ENCODE peak calls at places on chromosomes 3 and 15, in four cellular contexts. One of them, this sample, is unnamed.

GRCh38 chr15:45146405-45146804 is 16.6 kb downstream of the DUOX1 start:
- DNase-seq in A549: no peak
- DNase-seq in pancreas: no peak
- DNase-seq in aorta: no peak
- DNase-seq in this sample: no peak

GRCh38 chr3:12139111-12139511 is 19.6 kb downstream of the TIMP4 start:
- DNase-seq in pancreas: no peak
- DNase-seq in A549: peak
- DNase-seq in aorta: no peak
- DNase-seq in this sample: no peak

GRCh38 chr15:23372284-23372683 is 17.7 kb downstream of the GOLGA8S start:
- DNase-seq in pancreas: no peak
- DNase-seq in A549: no peak
- DNase-seq in aorta: peak
- DNase-seq in this sample: no peak

GRCh38 chr15:49844390-49844789 is 223.5 kb downstream of the DTWD1 start:
- DNase-seq in aorta: no peak
- DNase-seq in pancreas: no peak
- DNase-seq in A549: no peak
- DNase-seq in this sample: peak

GRCh38 chr3:69294014-69294771 is 91.7 kb downstream of the FRMD4B start:
- DNase-seq in pancreas: no peak
- DNase-seq in A549: peak
- DNase-seq in aorta: no peak
- DNase-seq in this sample: no peak

GRCh38 chr3:114627760-114628159 is 333.9 kb downstream of the TIGIT start:
- DNase-seq in aorta: peak
- DNase-seq in pancreas: no peak
- DNase-seq in A549: no peak
- DNase-seq in this sample: no peak

GRCh38 chr15:65286069-65286703 is 497 bp downstream of the PARP16 start:
- DNase-seq in aorta: no peak
- DNase-seq in pancreas: no peak
- DNase-seq in A549: peak
- DNase-seq in this sample: peak

GRCh38 chr3:195580733-195581443 is 2.9 kb downstream of the APOD start:
- DNase-seq in aorta: no peak
- DNase-seq in pancreas: no peak
- DNase-seq in A549: no peak
- DNase-seq in this sample: no peak

GRCh38 chr3:146640955-146641867 is 36.1 kb upstream of the PLSCR5 start:
- DNase-seq in A549: peak
- DNase-seq in pancreas: no peak
- DNase-seq in aorta: no peak
- DNase-seq in this sample: peak

GRCh38 chr3:187072102-187072501 is 67.2 kb downstream of the RPL39L start:
- DNase-seq in A549: no peak
- DNase-seq in pancreas: no peak
- DNase-seq in aorta: no peak
- DNase-seq in this sample: no peak

GRCh38 chr15:39580117-39580629 is 706 bp upstream of the THBS1 start:
- DNase-seq in A549: peak
- DNase-seq in aorta: peak
- DNase-seq in pancreas: peak
- DNase-seq in this sample: peak

GRCh38 chr3:52019352-52020080 is 23.8 kb upstream of the RPL29 start:
- DNase-seq in aorta: peak
- DNase-seq in pancreas: no peak
- DNase-seq in A549: no peak
- DNase-seq in this sample: no peak

GRCh38 chr15:92848852-92849598 is 51.1 kb upstream of the CHD2 start:
- DNase-seq in aorta: no peak
- DNase-seq in A549: no peak
- DNase-seq in pancreas: no peak
- DNase-seq in this sample: no peak

GRCh38 chr15:62306851-62307504 is 141.9 kb upstream of the C2CD4B start:
- DNase-seq in A549: peak
- DNase-seq in aorta: peak
- DNase-seq in pancreas: peak
- DNase-seq in this sample: peak

GRCh38 chr15:40054746-40055575 is 16.0 kb upstream of the SRP14 start:
- DNase-seq in pancreas: peak
- DNase-seq in aorta: peak
- DNase-seq in A549: no peak
- DNase-seq in this sample: peak

GRCh38 chr3:40753956-40754355 is 229.2 kb downstream of the ZNF621 start:
- DNase-seq in A549: no peak
- DNase-seq in pancreas: no peak
- DNase-seq in aorta: no peak
- DNase-seq in this sample: no peak

GRCh38 chr15:48887144-48887543 is 9.2 kb downstream of the EID1 start:
- DNase-seq in A549: no peak
- DNase-seq in aorta: no peak
- DNase-seq in pancreas: no peak
- DNase-seq in this sample: no peak

GRCh38 chr3:33426068-33426467 is 14.1 kb downstream of the UBP1 start:
- DNase-seq in pancreas: no peak
- DNase-seq in A549: no peak
- DNase-seq in aorta: no peak
- DNase-seq in this sample: no peak

GRCh38 chr3:129087138-129087702 is 26.6 kb downstream of the GP9 start:
- DNase-seq in pancreas: peak
- DNase-seq in A549: no peak
- DNase-seq in aorta: peak
- DNase-seq in this sample: peak

GRCh38 chr3:120098710-120099109 is 4.5 kb upstream of the GSK3B start:
- DNase-seq in A549: no peak
- DNase-seq in pancreas: no peak
- DNase-seq in aorta: no peak
- DNase-seq in this sample: no peak
- H3K4me3 ChIP-seq in A549: no peak
- H3K4me3 ChIP-seq in pancreas: no peak
- H3K4me3 ChIP-seq in aorta: no peak
- H3K4me3 ChIP-seq in this sample: no peak

DNA sequence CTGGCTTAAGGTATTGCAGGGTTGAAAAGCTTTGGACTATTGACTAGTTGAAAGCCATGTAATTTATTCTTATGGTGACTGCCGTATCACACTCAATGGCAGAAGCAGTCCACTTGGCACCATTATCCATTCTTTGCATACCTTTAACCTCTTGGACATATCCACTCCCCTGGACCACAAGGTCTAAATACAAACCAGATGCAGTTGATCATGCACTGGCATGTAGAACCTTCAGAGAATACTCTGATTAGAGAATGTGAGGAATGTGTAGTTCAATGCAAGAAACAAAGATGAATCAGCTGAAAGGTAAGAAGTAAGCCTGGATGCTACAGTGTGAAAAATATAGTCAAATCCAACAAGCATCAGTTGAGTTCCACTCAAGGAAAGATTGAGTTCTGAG is 93.1 kb downstream of the FRMD5 start:
- DNase-seq in aorta: no peak
- DNase-seq in pancreas: no peak
- DNase-seq in A549: peak
- DNase-seq in this sample: no peak
- H3K4me3 ChIP-seq in aorta: no peak
- H3K4me3 ChIP-seq in pancreas: no peak
- H3K4me3 ChIP-seq in A549: no peak
- H3K4me3 ChIP-seq in this sample: no peak

DNA sequence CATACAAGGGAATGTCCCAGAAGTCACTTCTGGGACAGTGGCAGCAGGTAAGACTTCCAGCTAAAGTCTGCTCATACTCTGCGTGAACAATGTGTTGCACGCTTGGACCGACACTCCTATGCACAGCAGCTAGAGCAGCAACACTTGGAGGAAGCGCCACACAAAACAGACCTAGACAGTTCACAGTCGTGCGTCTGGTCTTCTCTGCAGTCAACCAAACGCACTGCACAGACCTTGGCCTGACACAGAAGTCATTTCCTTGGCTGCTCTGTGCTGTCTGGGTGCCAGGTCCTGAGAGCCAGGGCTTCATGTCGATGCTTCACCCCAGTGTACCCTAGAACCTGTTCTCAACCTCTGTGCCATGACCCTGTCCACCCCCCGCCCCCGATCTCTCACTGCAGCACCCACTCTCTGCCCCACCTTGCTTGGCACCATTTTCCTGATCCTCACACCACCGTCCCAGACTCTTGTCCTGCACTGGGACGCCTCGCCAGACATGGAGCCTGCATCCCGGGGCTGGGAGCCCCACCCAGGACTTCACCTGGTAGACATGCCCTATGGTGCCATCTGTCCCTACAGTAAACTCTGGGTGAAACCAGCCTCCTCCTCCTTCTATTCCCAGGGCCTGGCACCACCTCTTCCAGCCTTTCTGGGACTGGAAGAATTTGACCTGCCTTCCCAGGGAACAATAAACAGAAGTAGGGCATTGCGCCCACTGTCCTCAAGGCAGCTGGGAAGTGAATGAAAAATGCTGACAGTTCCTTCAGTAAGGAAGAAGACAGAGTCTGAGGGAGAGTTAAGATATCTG is 3.1 kb downstream of the ATP10A start:
- DNase-seq in A549: no peak
- DNase-seq in pancreas: no peak
- DNase-seq in aorta: peak
- DNase-seq in this sample: peak
- H3K4me3 ChIP-seq in A549: no peak
- H3K4me3 ChIP-seq in pancreas: no peak
- H3K4me3 ChIP-seq in aorta: peak
- H3K4me3 ChIP-seq in this sample: no peak

DNA sequence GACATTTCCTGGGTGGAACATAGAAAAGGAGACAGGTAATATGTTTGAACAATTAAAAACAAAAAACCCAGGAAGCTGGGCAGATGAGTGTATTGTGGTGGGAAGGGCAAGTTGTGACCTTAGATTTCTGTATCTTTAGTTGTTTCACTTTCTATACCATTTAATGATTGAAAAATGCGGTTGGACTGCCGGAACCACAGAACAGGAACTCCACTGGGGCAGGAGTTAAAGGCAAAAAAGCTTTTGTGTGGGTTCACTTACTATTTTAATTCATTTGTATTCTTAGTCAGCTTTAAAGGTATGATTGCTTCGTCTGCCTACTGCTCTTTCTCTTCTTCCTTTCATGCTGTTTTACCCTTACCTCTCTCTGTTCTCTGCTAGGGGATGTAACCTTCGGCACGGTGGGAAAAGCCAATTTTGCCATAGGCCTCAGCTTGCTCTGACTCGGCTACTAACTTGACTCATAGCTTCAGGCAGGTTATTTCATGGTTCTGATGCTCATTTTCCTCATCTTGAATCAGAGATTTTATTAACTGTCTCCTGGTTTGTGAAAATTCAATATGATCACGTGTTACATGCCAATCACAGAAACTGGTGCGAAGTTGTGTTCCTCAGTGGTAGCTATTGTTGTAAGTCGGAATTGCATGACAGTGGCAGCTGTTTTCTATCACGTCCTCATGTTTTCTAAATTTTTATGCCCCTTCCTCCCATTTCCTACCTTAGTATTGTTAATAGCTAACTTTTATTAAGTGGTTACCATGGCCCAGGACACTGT is 1.6 kb upstream of the MCTP2 start:
- DNase-seq in A549: no peak
- DNase-seq in aorta: no peak
- DNase-seq in pancreas: no peak
- DNase-seq in this sample: no peak
- H3K4me3 ChIP-seq in A549: no peak
- H3K4me3 ChIP-seq in aorta: no peak
- H3K4me3 ChIP-seq in pancreas: no peak
- H3K4me3 ChIP-seq in this sample: no peak

This sample was measured in mucosa of descending colon.